ENCODE peak calls at places on chromosomes 6 and 20, in five cellular contexts. V, U, M, B and F are unnamed samples.

GRCh38 chr6:139568956-139569538 is 194.6 kb upstream of the CITED2 start:
- DNase-seq in U (no peak), M (no peak), B (no peak), V (no peak), F (no peak)

GRCh38 chr6:31246051-31246495 is 25.8 kb downstream of the HLA-C start:
- DNase-seq in V (no peak), B (peak; percentile 68), U (peak; percentile 31), M (no peak), F (peak; percentile 42)

GRCh38 chr6:25404693-25405169 is 125.6 kb downstream of the CARMIL1 start:
- DNase-seq in B (no peak), M (peak; percentile 90), V (no peak), U (no peak), F (no peak)

GRCh38 chr6:22349051-22349450 is 52.2 kb upstream of the PRL start:
- DNase-seq in U (no peak), V (no peak), B (no peak), M (no peak), F (no peak)

GRCh38 chr6:52389626-52390360 is 27.8 kb downstream of the PAQR8 start:
- DNase-seq in M (peak; percentile 87), V (peak; percentile 61), B (peak; percentile 94), U (peak; percentile 2), F (no peak)

GRCh38 chr6:22082278-22082677 is 214.6 kb downstream of the PRL start:
- DNase-seq in M (no peak), B (no peak), U (peak; percentile 20), V (no peak), F (no peak)

GRCh38 chr20:13037727-13038126 is 29.0 kb downstream of the SPTLC3 start:
- DNase-seq in V (no peak), M (no peak), B (no peak), U (no peak), F (no peak)

GRCh38 chr6:128500017-128500416 is 20.4 kb downstream of the PTPRK start:
- DNase-seq in B (peak; percentile 41), M (no peak), V (no peak), U (peak; percentile 45), F (no peak)

GRCh38 chr6:90383212-90383611 is 86.6 kb upstream of the BACH2 start:
- DNase-seq in V (no peak), M (no peak), B (no peak), U (no peak), F (no peak)

GRCh38 chr20:19453781-19454310 is 241.4 kb downstream of the SLC24A3 start:
- DNase-seq in B (no peak), U (no peak), V (no peak), M (no peak), F (no peak)

GRCh38 chr6:109892451-109893435 is 85.4 kb upstream of the GPR6 start:
- DNase-seq in M (no peak), V (no peak), B (no peak), U (no peak), F (no peak)

DNA sequence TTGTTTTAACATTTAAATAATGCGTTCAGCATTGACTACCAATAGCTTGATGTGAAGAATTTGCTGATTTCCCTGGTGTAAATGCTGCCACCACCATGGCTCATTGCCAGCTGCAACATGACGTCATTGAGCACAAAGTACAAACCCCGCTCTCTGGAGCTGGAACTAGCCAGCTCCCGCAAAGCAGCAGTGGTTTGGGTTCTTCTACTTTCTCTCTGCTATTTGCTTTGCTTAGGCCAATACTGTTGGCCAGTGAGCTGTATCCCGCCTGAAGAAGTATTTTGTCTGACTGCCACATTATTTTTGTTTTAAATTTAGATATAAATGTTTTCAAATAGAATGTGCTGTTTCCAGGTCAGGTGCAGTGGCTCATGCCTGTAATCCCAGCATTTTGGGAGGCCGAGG is 47.4 kb upstream of the KIF13A start:
- DNase-seq in U (peak; percentile 42), B (peak; percentile 85), V (peak; percentile 37), M (no peak), F (no peak)
- TF ChIP-seq BHLHE40 in U (no peak), B (no peak), V (no peak), M (no peak), F (no peak)

GRCh38 chr6:12530345-12530744 is 186.2 kb upstream of the PHACTR1 start:
- DNase-seq in V (no peak), M (no peak), U (no peak), B (no peak), F (no peak)

GRCh38 chr6:12527339-12527738 is 189.2 kb upstream of the PHACTR1 start:
- DNase-seq in V (no peak), B (no peak), U (no peak), M (no peak), F (no peak)

GRCh38 chr6:12529364-12530019 is 187.1 kb upstream of the PHACTR1 start:
- DNase-seq in U (no peak), V (no peak), B (no peak), M (no peak), F (peak; percentile 21)

GRCh38 chr6:12528171-12528570 is 188.4 kb upstream of the PHACTR1 start:
- DNase-seq in V (no peak), B (no peak), M (no peak), U (no peak), F (no peak)

DNA sequence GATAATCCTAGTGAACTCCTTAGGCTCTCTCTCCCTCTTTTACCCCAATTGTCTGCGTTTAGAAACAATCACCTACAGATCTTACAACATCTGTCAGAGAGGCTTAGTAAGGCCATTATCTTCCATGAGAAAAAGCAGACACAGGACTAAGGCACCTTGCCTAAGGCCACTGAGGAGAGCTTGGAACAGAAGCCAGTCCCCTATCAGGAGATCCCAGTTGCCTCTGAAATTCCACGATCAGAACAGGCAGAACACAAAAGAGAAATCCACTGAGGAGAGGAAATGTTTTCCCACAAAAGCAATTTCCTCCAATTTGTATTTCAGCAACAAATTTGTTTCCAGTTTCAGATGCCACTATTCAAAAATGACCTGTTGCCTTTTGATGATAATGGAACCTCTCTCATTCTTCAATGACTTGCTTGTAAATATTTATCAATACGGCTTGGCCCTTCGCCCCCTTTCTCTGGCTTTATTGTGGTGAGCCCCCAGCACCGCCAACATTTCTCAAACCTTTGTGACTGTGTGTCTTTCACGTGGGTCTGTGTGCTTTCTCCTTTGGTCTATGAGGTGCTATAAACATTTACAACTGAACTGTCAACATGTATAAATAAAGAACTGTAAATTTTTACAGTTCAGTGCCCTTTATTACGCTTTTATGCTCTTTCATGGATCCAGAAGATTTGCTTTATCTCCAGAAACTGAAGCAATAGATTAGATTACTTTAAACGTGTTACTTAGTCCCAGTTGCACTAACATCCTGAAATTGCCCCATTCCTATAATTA is 187.8 kb upstream of the PHACTR1 start:
- DNase-seq in M (no peak), B (no peak), V (no peak), U (no peak), F (peak; percentile 39)
- TF ChIP-seq BHLHE40 in M (no peak), B (no peak), V (no peak), U (no peak), F (no peak)

DNA sequence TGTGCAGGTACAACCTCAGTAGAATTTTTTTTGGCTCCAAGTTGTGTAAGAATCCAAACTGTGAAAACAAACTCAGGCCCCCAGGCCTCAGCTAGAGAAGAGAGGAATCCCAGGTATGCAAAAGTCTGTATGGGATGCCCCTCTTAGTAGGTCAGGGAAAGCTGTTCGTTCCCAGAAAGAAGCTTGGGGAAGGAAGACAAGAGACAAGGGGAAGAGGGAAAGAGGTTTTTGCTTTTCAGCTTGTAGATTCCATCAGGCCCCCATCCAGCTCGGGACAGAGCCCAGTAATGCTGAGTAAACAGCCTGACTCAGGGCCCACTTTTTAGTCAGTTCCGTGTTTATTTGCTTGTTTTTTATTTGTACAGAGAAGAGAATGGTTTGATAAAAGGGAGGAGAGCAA is 184.4 kb upstream of the FOXA2 start:
- DNase-seq in M (no peak), V (no peak), U (peak; percentile 76), B (no peak), F (no peak)
- TF ChIP-seq BHLHE40 in M (no peak), V (no peak), U (no peak), B (no peak), F (no peak)

GRCh38 chr20:3748073-3748472 is 15.6 kb downstream of the HSPA12B start:
- DNase-seq in U (no peak), M (no peak), V (no peak), B (no peak), F (no peak)

GRCh38 chr20:3751664-3752385 is 15.7 kb downstream of the ADISSP start:
- DNase-seq in U (peak; percentile 48), M (no peak), B (no peak), V (no peak), F (no peak)

GRCh38 chr20:3751284-3751663 is 16.3 kb downstream of the ADISSP start:
- DNase-seq in M (no peak), V (no peak), B (no peak), U (no peak), F (no peak)

GRCh38 chr20:3749087-3749688 is 16.7 kb downstream of the HSPA12B start:
- DNase-seq in V (no peak), U (no peak), B (no peak), M (no peak), F (no peak)

DNA sequence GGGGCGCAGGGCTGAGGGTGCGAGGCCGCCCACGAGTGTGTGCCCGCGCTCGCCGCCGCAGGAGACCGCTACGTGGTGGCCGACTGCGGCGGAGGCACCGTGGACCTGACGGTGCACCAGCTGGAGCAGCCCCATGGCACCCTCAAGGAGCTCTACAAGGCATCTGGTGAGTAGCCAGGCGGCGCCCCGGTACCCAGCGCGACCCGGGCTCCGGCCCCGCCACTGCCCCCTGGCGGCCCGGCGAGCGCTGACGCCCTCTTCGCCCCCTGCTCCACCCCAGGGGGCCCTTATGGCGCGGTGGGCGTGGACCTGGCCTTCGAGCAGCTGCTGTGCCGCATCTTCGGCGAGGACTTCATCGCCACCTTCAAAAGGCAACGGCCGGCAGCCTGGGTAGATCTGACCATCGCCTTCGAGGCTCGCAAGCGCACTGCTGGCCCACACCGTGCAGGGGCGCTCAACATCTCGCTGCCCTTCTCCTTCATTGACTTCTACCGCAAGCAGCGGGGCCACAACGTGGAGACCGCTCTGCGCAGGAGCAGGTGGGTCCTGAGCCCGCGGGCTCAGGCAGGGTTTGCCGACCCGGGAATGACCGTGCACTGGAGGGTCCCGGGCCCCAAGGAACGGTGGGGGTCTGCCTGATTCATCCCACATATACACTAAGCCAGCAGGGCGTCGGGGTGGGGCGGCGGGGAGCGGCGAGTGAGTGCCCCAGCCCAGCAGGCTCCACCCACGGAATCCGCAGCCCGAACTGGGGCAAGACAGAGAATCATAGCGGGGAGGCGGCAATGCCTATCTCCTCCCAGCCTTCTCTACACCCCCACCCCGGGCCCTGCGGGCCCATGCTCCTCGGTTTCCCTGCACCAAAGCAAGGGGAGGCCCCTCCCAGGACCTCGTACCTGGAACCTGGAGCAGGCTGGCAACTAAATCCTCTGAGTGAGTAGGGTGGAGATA is 17.5 kb downstream of the HSPA12B start:
- DNase-seq in V (peak; percentile 69), B (peak; percentile 56), M (no peak), U (peak; percentile 87), F (peak; percentile 66)
- TF ChIP-seq BHLHE40 in V (no peak), B (no peak), M (no peak), U (no peak), F (no peak)

GRCh38 chr6:9647043-9647520 is 767.8 kb downstream of the TFAP2A start:
- DNase-seq in U (no peak), V (no peak), M (no peak), B (no peak), F (no peak)
- TF ChIP-seq BHLHE40 in U (no peak), V (no peak), M (no peak), B (no peak), F (no peak)

DNA sequence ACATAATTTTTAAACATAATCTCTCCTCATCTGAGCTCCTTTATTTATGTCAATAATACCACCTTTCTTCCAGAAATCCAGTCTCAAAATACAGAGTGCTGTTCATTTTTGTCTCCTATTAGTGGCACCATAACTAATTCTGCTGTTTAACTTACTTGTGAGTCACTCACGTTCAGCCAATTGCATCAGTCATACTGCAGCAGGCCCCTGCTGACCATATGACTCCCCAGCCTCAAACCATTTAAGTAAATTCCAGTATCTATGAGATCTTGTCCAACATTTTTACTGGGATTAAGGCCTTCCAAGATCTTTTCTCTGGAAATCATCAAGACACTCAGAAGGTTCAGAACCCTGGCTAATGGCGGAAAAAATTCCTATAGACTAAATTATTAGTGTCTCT is 982.2 kb upstream of the MAP3K7 start:
- DNase-seq in U (no peak), M (no peak), V (no peak), B (no peak), F (no peak)
- TF ChIP-seq BHLHE40 in U (no peak), M (no peak), V (no peak), B (no peak), F (no peak)